ENCODE peak calls at places on chromosome 1, in seven cellular contexts. One of them, this sample, is unnamed.

GRCh38 chr1:156742017-156742416 is 1.1 kb upstream of the MRPL24 start:
- DNase-seq in mucosa of descending colon: no peak
- DNase-seq in iPS DF 6.9: no peak
- DNase-seq in uterus: no peak
- DNase-seq in CD4-positive, CD25-positive, alpha-beta regulatory T cell: no peak
- DNase-seq in fibroblast of lung: no peak
- DNase-seq in aorta: no peak
- DNase-seq in this sample: no peak

GRCh38 chr1:156746716-156747631 is 4.5 kb downstream of the HDGF start:
- DNase-seq in mucosa of descending colon: peak
- DNase-seq in iPS DF 6.9: no peak
- DNase-seq in uterus: peak
- DNase-seq in CD4-positive, CD25-positive, alpha-beta regulatory T cell: no peak
- DNase-seq in fibroblast of lung: peak
- DNase-seq in aorta: peak
- DNase-seq in this sample: peak

GRCh38 chr1:177786346-177786745 is 183.5 kb downstream of the SEC16B start:
- DNase-seq in mucosa of descending colon: no peak
- DNase-seq in iPS DF 6.9: no peak
- DNase-seq in uterus: no peak
- DNase-seq in CD4-positive, CD25-positive, alpha-beta regulatory T cell: no peak
- DNase-seq in fibroblast of lung: no peak
- DNase-seq in aorta: no peak
- DNase-seq in this sample: no peak

GRCh38 chr1:102186541-102186940 is 189.8 kb upstream of the OLFM3 start:
- DNase-seq in mucosa of descending colon: no peak
- DNase-seq in iPS DF 6.9: no peak
- DNase-seq in uterus: no peak
- DNase-seq in CD4-positive, CD25-positive, alpha-beta regulatory T cell: no peak
- DNase-seq in fibroblast of lung: no peak
- DNase-seq in aorta: no peak
- DNase-seq in this sample: no peak

GRCh38 chr1:202122639-202123335 is at the start of gene GPR37L1:
- DNase-seq in mucosa of descending colon: no peak
- DNase-seq in iPS DF 6.9: peak
- DNase-seq in uterus: peak
- DNase-seq in CD4-positive, CD25-positive, alpha-beta regulatory T cell: no peak
- DNase-seq in fibroblast of lung: peak
- DNase-seq in aorta: peak
- DNase-seq in this sample: no peak

GRCh38 chr1:164510435-164510834 is 48.5 kb upstream of the PBX1 start:
- DNase-seq in mucosa of descending colon: no peak
- DNase-seq in iPS DF 6.9: no peak
- DNase-seq in uterus: no peak
- DNase-seq in CD4-positive, CD25-positive, alpha-beta regulatory T cell: no peak
- DNase-seq in fibroblast of lung: peak
- DNase-seq in aorta: no peak
- DNase-seq in this sample: no peak

GRCh38 chr1:167373398-167373797 is 144.9 kb downstream of the CD247 start:
- DNase-seq in mucosa of descending colon: peak
- DNase-seq in iPS DF 6.9: no peak
- DNase-seq in uterus: peak
- DNase-seq in CD4-positive, CD25-positive, alpha-beta regulatory T cell: no peak
- DNase-seq in fibroblast of lung: peak
- DNase-seq in aorta: no peak
- DNase-seq in this sample: no peak

GRCh38 chr1:3453203-3453761 is 1.2 kb upstream of the ARHGEF16 start:
- DNase-seq in mucosa of descending colon: peak
- DNase-seq in iPS DF 6.9: peak
- DNase-seq in uterus: peak
- DNase-seq in CD4-positive, CD25-positive, alpha-beta regulatory T cell: peak
- DNase-seq in fibroblast of lung: peak
- DNase-seq in aorta: peak
- DNase-seq in this sample: peak

GRCh38 chr1:46134660-46135331 is 2.4 kb upstream of the PIK3R3 start:
- DNase-seq in mucosa of descending colon: no peak
- DNase-seq in iPS DF 6.9: no peak
- DNase-seq in uterus: no peak
- DNase-seq in CD4-positive, CD25-positive, alpha-beta regulatory T cell: no peak
- DNase-seq in fibroblast of lung: peak
- DNase-seq in aorta: no peak
- DNase-seq in this sample: peak

GRCh38 chr1:50611675-50612074 is 188.4 kb upstream of the DMRTA2 start:
- DNase-seq in mucosa of descending colon: no peak
- DNase-seq in iPS DF 6.9: no peak
- DNase-seq in uterus: no peak
- DNase-seq in CD4-positive, CD25-positive, alpha-beta regulatory T cell: no peak
- DNase-seq in fibroblast of lung: no peak
- DNase-seq in aorta: no peak
- DNase-seq in this sample: no peak

GRCh38 chr1:218686258-218686657 is 341.1 kb downstream of the TGFB2 start:
- DNase-seq in mucosa of descending colon: no peak
- DNase-seq in iPS DF 6.9: no peak
- DNase-seq in uterus: no peak
- DNase-seq in CD4-positive, CD25-positive, alpha-beta regulatory T cell: no peak
- DNase-seq in fibroblast of lung: peak
- DNase-seq in aorta: no peak
- DNase-seq in this sample: no peak

GRCh38 chr1:182392045-182393028 is 747 bp upstream of the GLUL start:
- DNase-seq in mucosa of descending colon: peak
- DNase-seq in iPS DF 6.9: no peak
- DNase-seq in uterus: no peak
- DNase-seq in CD4-positive, CD25-positive, alpha-beta regulatory T cell: peak
- DNase-seq in fibroblast of lung: peak
- DNase-seq in aorta: peak
- DNase-seq in this sample: no peak

GRCh38 chr1:41349361-41350054 is 11.7 kb upstream of the FOXO6 start:
- DNase-seq in mucosa of descending colon: no peak
- DNase-seq in iPS DF 6.9: no peak
- DNase-seq in uterus: no peak
- DNase-seq in CD4-positive, CD25-positive, alpha-beta regulatory T cell: no peak
- DNase-seq in fibroblast of lung: no peak
- DNase-seq in aorta: peak
- DNase-seq in this sample: no peak

GRCh38 chr1:232431748-232432147 is 198.2 kb downstream of the SIPA1L2 start:
- DNase-seq in mucosa of descending colon: no peak
- DNase-seq in iPS DF 6.9: no peak
- DNase-seq in uterus: no peak
- DNase-seq in CD4-positive, CD25-positive, alpha-beta regulatory T cell: no peak
- DNase-seq in fibroblast of lung: no peak
- DNase-seq in aorta: no peak
- DNase-seq in this sample: no peak

GRCh38 chr1:4794020-4794780 is 139.8 kb downstream of the AJAP1 start:
- DNase-seq in mucosa of descending colon: no peak
- DNase-seq in iPS DF 6.9: no peak
- DNase-seq in uterus: no peak
- DNase-seq in CD4-positive, CD25-positive, alpha-beta regulatory T cell: no peak
- DNase-seq in fibroblast of lung: no peak
- DNase-seq in aorta: no peak
- DNase-seq in this sample: no peak

GRCh38 chr1:65995928-65996327 is 203.2 kb downstream of the PDE4B start:
- DNase-seq in mucosa of descending colon: no peak
- DNase-seq in iPS DF 6.9: no peak
- DNase-seq in uterus: no peak
- DNase-seq in CD4-positive, CD25-positive, alpha-beta regulatory T cell: no peak
- DNase-seq in fibroblast of lung: no peak
- DNase-seq in aorta: no peak
- DNase-seq in this sample: no peak
- H3K4me3 ChIP-seq in mucosa of descending colon: no peak
- H3K4me3 ChIP-seq in iPS DF 6.9: no peak
- H3K4me3 ChIP-seq in uterus: no peak
- H3K4me3 ChIP-seq in CD4-positive, CD25-positive, alpha-beta regulatory T cell: no peak
- H3K4me3 ChIP-seq in fibroblast of lung: no peak
- H3K4me3 ChIP-seq in aorta: no peak
- H3K4me3 ChIP-seq in this sample: no peak

DNA sequence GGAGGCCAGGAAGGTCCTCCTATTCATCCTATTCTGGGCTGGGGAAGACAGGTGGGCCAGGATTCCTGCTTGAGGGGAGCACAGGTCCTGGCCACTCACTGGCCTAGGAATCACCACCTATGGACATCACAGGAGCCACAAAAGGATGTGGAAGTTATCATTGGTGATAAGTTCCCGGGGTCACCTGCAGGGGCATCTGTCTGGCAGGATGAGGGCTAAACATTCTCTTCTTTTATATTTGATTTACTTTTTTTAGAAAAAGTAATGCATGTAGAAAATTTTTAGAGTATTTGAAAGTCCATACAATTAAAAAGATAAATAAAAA is 33.2 kb upstream of the KIAA0040 start:
- DNase-seq in mucosa of descending colon: no peak
- DNase-seq in iPS DF 6.9: no peak
- DNase-seq in uterus: no peak
- DNase-seq in CD4-positive, CD25-positive, alpha-beta regulatory T cell: no peak
- DNase-seq in fibroblast of lung: no peak
- DNase-seq in aorta: no peak
- DNase-seq in this sample: no peak
- H3K4me3 ChIP-seq in mucosa of descending colon: no peak
- H3K4me3 ChIP-seq in iPS DF 6.9: no peak
- H3K4me3 ChIP-seq in uterus: no peak
- H3K4me3 ChIP-seq in CD4-positive, CD25-positive, alpha-beta regulatory T cell: no peak
- H3K4me3 ChIP-seq in fibroblast of lung: no peak
- H3K4me3 ChIP-seq in aorta: no peak
- H3K4me3 ChIP-seq in this sample: no peak

DNA sequence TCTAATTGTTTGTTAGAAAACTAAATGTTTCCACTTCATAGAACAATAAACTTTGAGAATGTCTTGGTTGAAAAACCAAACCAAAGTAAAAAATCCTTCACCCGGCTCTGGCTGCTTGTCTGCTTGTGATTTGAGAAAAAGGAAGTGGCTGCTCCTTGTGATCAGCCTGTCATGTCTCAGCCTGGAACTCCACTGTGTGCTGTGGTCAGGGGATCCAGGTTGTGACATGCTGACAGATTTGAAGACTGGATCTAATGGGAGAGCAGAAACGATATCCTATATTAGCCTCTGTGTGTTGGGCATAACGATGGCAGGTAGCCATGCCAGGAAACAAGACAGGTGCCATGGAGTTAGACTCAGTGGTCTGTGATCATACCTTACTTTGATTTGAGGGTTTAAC is 40.9 kb downstream of the PEX14 start:
- DNase-seq in mucosa of descending colon: no peak
- DNase-seq in iPS DF 6.9: no peak
- DNase-seq in uterus: no peak
- DNase-seq in CD4-positive, CD25-positive, alpha-beta regulatory T cell: no peak
- DNase-seq in fibroblast of lung: no peak
- DNase-seq in aorta: no peak
- DNase-seq in this sample: no peak
- H3K4me3 ChIP-seq in mucosa of descending colon: no peak
- H3K4me3 ChIP-seq in iPS DF 6.9: no peak
- H3K4me3 ChIP-seq in uterus: no peak
- H3K4me3 ChIP-seq in CD4-positive, CD25-positive, alpha-beta regulatory T cell: peak
- H3K4me3 ChIP-seq in fibroblast of lung: no peak
- H3K4me3 ChIP-seq in aorta: no peak
- H3K4me3 ChIP-seq in this sample: no peak

GRCh38 chr1:11784993-11785769 is 20.6 kb downstream of the MTHFR start:
- DNase-seq in mucosa of descending colon: peak
- DNase-seq in iPS DF 6.9: peak
- DNase-seq in uterus: peak
- DNase-seq in CD4-positive, CD25-positive, alpha-beta regulatory T cell: peak
- DNase-seq in fibroblast of lung: peak
- DNase-seq in aorta: peak
- DNase-seq in this sample: peak
- H3K4me3 ChIP-seq in mucosa of descending colon: no peak
- H3K4me3 ChIP-seq in iPS DF 6.9: no peak
- H3K4me3 ChIP-seq in uterus: peak
- H3K4me3 ChIP-seq in CD4-positive, CD25-positive, alpha-beta regulatory T cell: no peak
- H3K4me3 ChIP-seq in fibroblast of lung: peak
- H3K4me3 ChIP-seq in aorta: no peak
- H3K4me3 ChIP-seq in this sample: no peak

GRCh38 chr1:117059334-117059677 is 820 bp upstream of the TTF2 start:
- DNase-seq in mucosa of descending colon: peak
- DNase-seq in iPS DF 6.9: no peak
- DNase-seq in uterus: no peak
- DNase-seq in CD4-positive, CD25-positive, alpha-beta regulatory T cell: peak
- DNase-seq in fibroblast of lung: no peak
- DNase-seq in aorta: no peak
- DNase-seq in this sample: no peak

GRCh38 chr1:117059678-117060440 is at the start of gene TTF2:
- DNase-seq in mucosa of descending colon: peak
- DNase-seq in iPS DF 6.9: peak
- DNase-seq in uterus: peak
- DNase-seq in CD4-positive, CD25-positive, alpha-beta regulatory T cell: peak
- DNase-seq in fibroblast of lung: peak
- DNase-seq in aorta: peak
- DNase-seq in this sample: peak

GRCh38 chr1:117061986-117062415 is 1.9 kb downstream of the TTF2 start:
- DNase-seq in mucosa of descending colon: no peak
- DNase-seq in iPS DF 6.9: no peak
- DNase-seq in uterus: no peak
- DNase-seq in CD4-positive, CD25-positive, alpha-beta regulatory T cell: no peak
- DNase-seq in fibroblast of lung: peak
- DNase-seq in aorta: no peak
- DNase-seq in this sample: no peak

GRCh38 chr1:117060441-117061317 is 553 bp downstream of the TTF2 start:
- DNase-seq in mucosa of descending colon: peak
- DNase-seq in iPS DF 6.9: no peak
- DNase-seq in uterus: no peak
- DNase-seq in CD4-positive, CD25-positive, alpha-beta regulatory T cell: no peak
- DNase-seq in fibroblast of lung: peak
- DNase-seq in aorta: no peak
- DNase-seq in this sample: no peak

DNA sequence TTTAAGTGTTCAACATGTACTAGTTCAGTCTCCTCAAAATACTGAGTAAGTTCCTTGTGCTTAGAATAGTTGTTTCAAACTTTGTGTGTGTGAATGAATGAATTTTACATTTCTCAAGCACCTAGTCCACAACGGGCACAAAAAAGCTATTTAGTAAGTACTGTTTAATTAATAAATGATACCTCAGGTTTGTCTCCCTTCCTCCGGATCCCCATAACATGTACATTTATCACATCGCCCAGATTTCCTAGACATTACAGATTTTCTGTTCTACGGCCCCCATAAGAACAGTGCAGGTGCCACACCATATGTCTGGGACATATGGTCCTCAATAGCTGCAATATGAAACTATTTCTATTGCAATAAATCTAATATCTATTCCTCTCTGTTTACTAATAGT is 1.3 kb upstream of the TTF2 start:
- DNase-seq in mucosa of descending colon: no peak
- DNase-seq in iPS DF 6.9: no peak
- DNase-seq in uterus: no peak
- DNase-seq in CD4-positive, CD25-positive, alpha-beta regulatory T cell: no peak
- DNase-seq in fibroblast of lung: no peak
- DNase-seq in aorta: no peak
- DNase-seq in this sample: no peak
- H3K4me3 ChIP-seq in mucosa of descending colon: no peak
- H3K4me3 ChIP-seq in iPS DF 6.9: no peak
- H3K4me3 ChIP-seq in uterus: no peak
- H3K4me3 ChIP-seq in CD4-positive, CD25-positive, alpha-beta regulatory T cell: peak
- H3K4me3 ChIP-seq in fibroblast of lung: no peak
- H3K4me3 ChIP-seq in aorta: no peak
- H3K4me3 ChIP-seq in this sample: peak

DNA sequence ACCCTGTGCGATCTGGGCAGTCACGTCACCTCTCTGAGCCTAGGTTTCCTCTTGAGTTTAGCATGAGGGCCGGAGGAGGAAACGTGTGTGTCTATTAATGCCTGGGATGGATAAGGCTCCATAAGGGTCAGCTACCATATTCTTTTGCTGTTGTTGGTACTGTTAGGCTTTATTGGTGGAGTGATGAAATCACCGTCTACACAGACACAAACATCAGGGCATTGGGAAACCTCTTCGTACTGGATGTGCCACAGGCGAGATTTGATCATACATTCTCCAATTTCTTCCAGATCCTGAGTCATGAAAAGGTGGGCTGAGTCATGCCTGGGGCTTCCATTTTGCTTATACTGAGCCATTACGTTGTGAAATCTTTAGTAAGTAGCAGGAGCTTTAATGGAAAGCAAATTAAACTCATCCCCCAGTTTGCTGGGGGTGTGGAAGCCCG is 24.9 kb upstream of the GRHL3 start:
- DNase-seq in mucosa of descending colon: no peak
- DNase-seq in iPS DF 6.9: no peak
- DNase-seq in uterus: peak
- DNase-seq in CD4-positive, CD25-positive, alpha-beta regulatory T cell: no peak
- DNase-seq in fibroblast of lung: peak
- DNase-seq in aorta: no peak
- DNase-seq in this sample: no peak
- H3K4me3 ChIP-seq in mucosa of descending colon: no peak
- H3K4me3 ChIP-seq in iPS DF 6.9: no peak
- H3K4me3 ChIP-seq in uterus: no peak
- H3K4me3 ChIP-seq in CD4-positive, CD25-positive, alpha-beta regulatory T cell: no peak
- H3K4me3 ChIP-seq in fibroblast of lung: no peak
- H3K4me3 ChIP-seq in aorta: no peak
- H3K4me3 ChIP-seq in this sample: no peak

This sample was measured in GM06990.